ENCODE peak calls at places on chromosomes 13 and 19, in five cellular contexts. W, P, T, D and M are unnamed samples.

GRCh38 chr13:66948910-66949309 is 281.2 kb downstream of the PCDH9 start:
- DNase-seq in W (no peak), P (no peak), T (no peak), D (no peak), M (no peak)

GRCh38 chr19:1161716-1162115 is 12.4 kb downstream of the SBNO2 start:
- DNase-seq in W (no peak), P (no peak), T (peak), D (no peak), M (no peak)

GRCh38 chr19:1873524-1874473 is 10.4 kb upstream of the KLF16 start:
- DNase-seq in W (peak), P (peak), T (no peak), D (no peak), M (peak)

GRCh38 chr19:17777840-17778620 is 16.9 kb upstream of the B3GNT3 start:
- DNase-seq in W (peak), P (peak), T (peak), D (no peak), M (peak)

GRCh38 chr19:34482380-34483250 is 1.1 kb downstream of the WTIP start:
- DNase-seq in W (peak), P (peak), T (no peak), D (peak), M (no peak)

GRCh38 chr13:59424661-59425060 is 739.1 kb downstream of the DIAPH3 start:
- DNase-seq in W (no peak), P (no peak), T (no peak), D (no peak), M (no peak)

GRCh38 chr19:33780746-33781145 is 15.9 kb upstream of the KCTD15 start:
- DNase-seq in W (no peak), P (no peak), T (no peak), D (no peak), M (no peak)

GRCh38 chr19:4368128-4368820 is 24.9 kb downstream of the MPND start:
- DNase-seq in W (peak), P (no peak), T (peak), D (no peak), M (no peak)

GRCh38 chr19:35856546-35857149 is at the start of gene KIRREL2:
- DNase-seq in W (no peak), P (peak), T (no peak), D (no peak), M (no peak)

GRCh38 chr19:31054430-31054829 is 294.8 kb downstream of the TSHZ3 start:
- DNase-seq in W (no peak), P (no peak), T (no peak), D (no peak), M (no peak)

GRCh38 chr13:32212420-32212819 is 102.7 kb downstream of the ZAR1L start:
- DNase-seq in W (no peak), P (no peak), T (no peak), D (no peak), M (no peak)

GRCh38 chr13:33794576-33794975 is 23.4 kb upstream of the RFC3 start:
- DNase-seq in W (no peak), P (no peak), T (no peak), D (no peak), M (no peak)

GRCh38 chr13:39527301-39527700 is 75.7 kb downstream of the LHFPL6 start:
- DNase-seq in W (no peak), P (no peak), T (no peak), D (no peak), M (no peak)

GRCh38 chr19:6375411-6376010 is at the start of gene PSPN:
- DNase-seq in W (no peak), P (no peak), T (no peak), D (no peak), M (no peak)

GRCh38 chr13:35471466-35472307 is 4.8 kb downstream of the MAB21L1 start:
- DNase-seq in W (no peak), P (no peak), T (no peak), D (no peak), M (no peak)

GRCh38 chr19:38975214-38975860 is at the start of gene FBXO17:
- DNase-seq in W (peak), P (peak), T (peak), D (peak), M (no peak)

GRCh38 chr19:19662866-19663291 is 597 bp downstream of the ATP13A1 start:
- DNase-seq in W (no peak), P (no peak), T (no peak), D (no peak), M (peak)

GRCh38 chr19:12610540-12611360 is at the start of the genes ZNF490 and ZNF791:
- DNase-seq in W (peak), P (peak), T (peak), D (peak), M (peak)

GRCh38 chr13:98544105-98544710 is 32.7 kb downstream of the STK24 start:
- DNase-seq in W (no peak), P (no peak), T (no peak), D (no peak), M (no peak)

GRCh38 chr19:51365211-51366049 is 758 bp downstream of the ETFB start:
- DNase-seq in W (no peak), P (peak), T (no peak), D (peak), M (no peak)

GRCh38 chr13:114282143-114282685 is 813 bp downstream of the UPF3A start:
- DNase-seq in W (peak), P (peak), T (peak), D (peak), M (no peak)

GRCh38 chr13:28533049-28533436 is 38.1 kb upstream of the FLT1 start:
- DNase-seq in W (no peak), P (no peak), T (no peak), D (no peak), M (no peak)

GRCh38 chr19:55353803-55354697 is 469 bp downstream of the COX6B2 start:
- DNase-seq in W (no peak), P (peak), T (peak), D (peak), M (no peak)

GRCh38 chr19:18869231-18869575 is 26.8 kb downstream of the CERS1 start:
- DNase-seq in W (no peak), P (no peak), T (no peak), D (no peak), M (no peak)

GRCh38 chr13:72565893-72566292 is 161.5 kb downstream of the MZT1 start:
- DNase-seq in W (no peak), P (no peak), T (no peak), D (no peak), M (no peak)

GRCh38 chr19:18491995-18492953 is 29.6 kb downstream of the ELL start:
- DNase-seq in W (no peak), P (no peak), T (no peak), D (no peak), M (no peak)

GRCh38 chr19:6126335-6126974 is 9.0 kb upstream of the ACSBG2 start:
- DNase-seq in W (no peak), P (no peak), T (no peak), D (no peak), M (no peak)

GRCh38 chr13:30932481-30933333 is at the start of gene TEX26:
- DNase-seq in W (no peak), P (no peak), T (no peak), D (no peak), M (no peak)
- TF ChIP-seq CTCF in W (peak), P (no peak), T (no peak), D (peak), M (no peak)

GRCh38 chr13:76886292-76887061 is at the start of gene KCTD12:
- DNase-seq in W (peak), P (peak), T (peak), D (peak), M (peak)
- TF ChIP-seq CTCF in W (peak), P (no peak), T (no peak), D (peak), M (peak)

GRCh38 chr13:82758056-82758455 is 1124.2 kb downstream of the SLITRK1 start:
- DNase-seq in W (no peak), P (no peak), T (no peak), D (no peak), M (no peak)
- TF ChIP-seq CTCF in W (no peak), P (no peak), T (no peak), D (no peak), M (no peak)

GRCh38 chr19:40136818-40137217 is 46.1 kb upstream of the ZNF780A start:
- DNase-seq in W (no peak), P (no peak), T (no peak), D (no peak), M (no peak)
- TF ChIP-seq CTCF in W (no peak), P (no peak), T (no peak), D (no peak), M (no peak)

GRCh38 chr19:15666186-15666585 is 6.7 kb upstream of the CYP4F12 start:
- DNase-seq in W (no peak), P (no peak), T (no peak), D (no peak), M (no peak)
- TF ChIP-seq CTCF in W (no peak), P (no peak), T (no peak), D (no peak), M (no peak)

DNA sequence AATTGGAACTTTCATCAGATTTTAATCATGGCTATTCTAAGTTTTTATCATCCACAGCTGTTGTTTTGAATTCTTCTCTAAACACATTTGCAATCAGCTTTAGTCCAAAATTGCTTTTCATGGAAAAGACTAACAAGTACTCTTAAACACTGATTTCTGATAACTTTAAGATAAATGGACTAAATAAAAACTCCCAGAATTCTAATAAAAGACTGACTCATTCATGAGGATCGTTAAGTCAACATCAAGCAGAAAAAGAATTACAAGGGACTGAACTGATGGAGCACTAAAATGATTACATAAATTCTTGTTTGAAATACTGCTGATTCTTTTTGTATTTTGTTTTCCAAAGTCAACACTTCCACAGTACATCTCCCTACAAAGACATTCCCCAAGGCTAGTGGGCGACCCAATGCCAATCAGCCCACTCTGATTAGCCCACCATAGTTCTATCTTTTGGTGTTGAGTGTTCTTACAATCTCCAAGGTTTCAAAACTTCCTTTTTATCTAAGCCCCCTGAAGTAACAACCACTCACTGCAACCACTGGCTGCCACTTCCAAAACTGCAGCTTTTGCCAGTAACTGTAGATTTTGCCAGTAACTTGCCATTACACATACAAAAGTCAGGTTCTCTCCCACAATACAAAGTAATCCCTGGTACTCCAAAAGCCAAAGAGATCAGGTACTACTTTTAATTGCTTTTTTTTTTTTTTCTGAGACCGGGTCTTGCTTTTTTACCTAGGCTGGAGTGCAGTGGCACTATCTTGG is 14.0 kb upstream of the NAA16 start:
- DNase-seq in W (no peak), P (no peak), T (no peak), D (no peak), M (no peak)
- TF ChIP-seq CTCF in W (no peak), P (no peak), T (no peak), D (no peak), M (no peak)

DNA sequence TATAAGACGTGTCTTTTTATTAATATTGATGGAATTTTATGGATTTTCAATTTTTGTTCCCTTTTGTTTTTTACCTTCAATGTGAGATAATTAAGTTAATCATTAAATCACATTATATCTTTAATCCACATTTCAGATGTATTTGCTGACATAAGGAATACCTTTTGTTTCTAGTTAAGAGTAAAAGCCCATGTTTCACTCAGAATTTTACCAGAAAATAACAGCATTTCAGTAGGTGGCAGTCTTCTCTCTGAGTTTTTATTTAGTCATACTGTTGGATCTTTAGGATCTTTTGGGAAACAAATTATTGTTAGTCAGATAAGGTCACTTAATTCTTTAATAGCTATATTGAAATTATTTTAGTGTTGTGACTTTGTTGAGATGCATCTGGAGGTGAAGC is 67.9 kb downstream of the NDFIP2 start:
- DNase-seq in W (no peak), P (no peak), T (no peak), D (no peak), M (no peak)
- TF ChIP-seq CTCF in W (no peak), P (no peak), T (peak), D (no peak), M (no peak)